ENCODE peak calls at places on chromosomes 7 and 10, in six cellular contexts. J is mammary epithelial cell, S is RWPE2, T is IMR-90, Y is left lung, O is psoas muscle. V is an unnamed sample.
A peak's percentile ranks its signal among the peaks of the same experiment; 100 is the strongest.

GRCh38 chr10:5631936-5632335 is 34.5 kb downstream of the ASB13 start:
- DNase-seq in J (no peak), S (no peak), T (no peak), Y (no peak), O (peak; percentile 80), V (no peak)

GRCh38 chr10:75079436-75080083 is 31.9 kb upstream of the SAMD8 start:
- DNase-seq in J (no peak), S (no peak), T (no peak), Y (no peak), O (peak; percentile 58), V (no peak)

GRCh38 chr10:133489816-133490588 is 36.3 kb downstream of the SCART1 start:
- DNase-seq in J (no peak), S (no peak), T (no peak), Y (no peak), O (no peak), V (no peak)

GRCh38 chr10:2949948-2950354 is 117.4 kb upstream of the PFKP start:
- DNase-seq in J (peak; percentile 25), S (peak; percentile 69), T (peak; percentile 28), Y (no peak), O (no peak), V (no peak)

GRCh38 chr7:46486264-46487206 is 565.5 kb upstream of the IGFBP3 start:
- DNase-seq in J (peak; percentile 88), S (no peak), T (peak; percentile 88), Y (no peak), O (peak; percentile 60), V (no peak)

GRCh38 chr10:73644015-73644743 is 2.9 kb upstream of the MYOZ1 start:
- DNase-seq in J (peak; percentile 31), S (no peak), T (peak; percentile 73), Y (peak; percentile 43), O (peak; percentile 63), V (peak; percentile 78)

GRCh38 chr7:151018421-151019129 is 5.7 kb downstream of the ATG9B start:
- DNase-seq in J (no peak), S (peak; percentile 49), T (no peak), Y (no peak), O (no peak), V (no peak)

GRCh38 chr7:121398246-121398645 is 2.1 kb upstream of the FAM3C start:
- DNase-seq in J (no peak), S (no peak), T (no peak), Y (no peak), O (no peak), V (no peak)

GRCh38 chr10:120406380-120406779 is 50.6 kb upstream of the PLPP4 start:
- DNase-seq in J (no peak), S (no peak), T (no peak), Y (no peak), O (no peak), V (no peak)

GRCh38 chr10:33150904-33151303 is 183.6 kb downstream of the NRP1 start:
- DNase-seq in J (no peak), S (no peak), T (no peak), Y (no peak), O (no peak), V (no peak)

GRCh38 chr7:132078891-132079735 is 497.2 kb downstream of the PLXNA4 start:
- DNase-seq in J (no peak), S (no peak), T (no peak), Y (no peak), O (no peak), V (no peak)
- TF ChIP-seq CTCF in J (no peak), S (no peak), T (no peak), Y (no peak), O (no peak), V (no peak)

GRCh38 chr10:44513592-44513991 is 128.7 kb upstream of the CXCL12 start:
- DNase-seq in J (no peak), S (no peak), T (peak; percentile 18), Y (no peak), O (peak; percentile 68), V (no peak)
- TF ChIP-seq CTCF in J (no peak), S (no peak), T (no peak), Y (no peak), O (no peak), V (no peak)

GRCh38 chr7:27143950-27144798 is 693 bp upstream of the HOXA5 start:
- DNase-seq in J (peak; percentile 57), S (no peak), T (peak; percentile 72), Y (peak; percentile 32), O (peak; percentile 42), V (peak; percentile 16)
- TF ChIP-seq CTCF in J (no peak), S (peak; percentile 80), T (no peak), Y (no peak), O (no peak), V (no peak)

GRCh38 chr7:2517678-2518077 is 1.9 kb upstream of the LFNG start:
- DNase-seq in J (no peak), S (no peak), T (peak; percentile 61), Y (no peak), O (no peak), V (no peak)

GRCh38 chr7:2515424-2516193 is 4.0 kb upstream of the LFNG start:
- DNase-seq in J (no peak), S (no peak), T (no peak), Y (no peak), O (no peak), V (no peak)

GRCh38 chr7:2516194-2516555 is 3.4 kb upstream of the LFNG start:
- DNase-seq in J (no peak), S (no peak), T (no peak), Y (no peak), O (no peak), V (no peak)

GRCh38 chr7:2518101-2518500 is 1.5 kb upstream of the LFNG start:
- DNase-seq in J (no peak), S (no peak), T (no peak), Y (no peak), O (no peak), V (no peak)

GRCh38 chr7:2517004-2517403 is 2.6 kb upstream of the LFNG start:
- DNase-seq in J (peak; percentile 76), S (no peak), T (peak; percentile 93), Y (no peak), O (no peak), V (no peak)
- TF ChIP-seq CTCF in J (no peak), S (no peak), T (peak; percentile 30), Y (no peak), O (no peak), V (no peak)

GRCh38 chr10:102154466-102155116 is 2.4 kb downstream of the NOLC1 start:
- DNase-seq in J (no peak), S (no peak), T (no peak), Y (no peak), O (no peak), V (no peak)
- TF ChIP-seq CTCF in J (no peak), S (no peak), T (no peak), Y (no peak), O (no peak), V (no peak)

GRCh38 chr10:97081621-97082235 is 104.0 kb downstream of the SLIT1 start:
- DNase-seq in J (peak; percentile 37), S (no peak), T (peak; percentile 50), Y (peak; percentile 45), O (peak; percentile 69), V (peak; percentile 86)
- TF ChIP-seq CTCF in J (peak; percentile 95), S (peak; percentile 57), T (peak; percentile 85), Y (peak; percentile 34), O (peak; percentile 38), V (peak; percentile 73)

GRCh38 chr7:133275008-133275407 is 22.1 kb downstream of the EXOC4 start:
- DNase-seq in J (no peak), S (no peak), T (no peak), Y (no peak), O (no peak), V (no peak)
- TF ChIP-seq CTCF in J (peak; percentile 27), S (peak; percentile 9), T (no peak), Y (no peak), O (no peak), V (no peak)